ENCODE peak calls at places on chromosomes 1 and 21, in five cellular contexts. U, E, S, F and D are unnamed samples.
A peak's percentile ranks its signal among the peaks of the same experiment; 100 is the strongest.

GRCh38 chr1:207088161-207088560 is 499 bp upstream of the C4BPB start:
- DNase-seq in U (no peak), E (no peak), S (no peak), F (peak; percentile 70), D (no peak)

GRCh38 chr1:13702425-13703127 is 2.6 kb downstream of the PRDM2 start:
- DNase-seq in U (no peak), E (no peak), S (peak; percentile 81), F (no peak), D (no peak)

GRCh38 chr1:170318736-170319135 is 173.0 kb downstream of the NTMT2 start:
- DNase-seq in U (no peak), E (no peak), S (no peak), F (peak; percentile 53), D (no peak)

GRCh38 chr1:174165471-174166137 is 6.3 kb downstream of the RABGAP1L start:
- DNase-seq in U (no peak), E (no peak), S (peak; percentile 59), F (peak; percentile 13), D (no peak)

GRCh38 chr1:36560177-36560576 is 77.5 kb upstream of the CSF3R start:
- DNase-seq in U (no peak), E (no peak), S (no peak), F (no peak), D (no peak)

GRCh38 chr1:109732390-109732763 is 8.5 kb downstream of the GSTM3 start:
- DNase-seq in U (no peak), E (no peak), S (no peak), F (no peak), D (no peak)

GRCh38 chr1:240766831-240767230 is 154.9 kb upstream of the GREM2 start:
- DNase-seq in U (no peak), E (peak; percentile 60), S (no peak), F (peak; percentile 53), D (no peak)

GRCh38 chr21:16082038-16082816 is 352.4 kb downstream of the USP25 start:
- DNase-seq in U (no peak), E (peak; percentile 60), S (peak; percentile 43), F (no peak), D (no peak)

GRCh38 chr1:17729248-17729647 is 25.9 kb upstream of the ACTL8 start:
- DNase-seq in U (no peak), E (no peak), S (no peak), F (no peak), D (no peak)

GRCh38 chr1:219621047-219621786 is 8.3 kb upstream of the ZC3H11B start:
- DNase-seq in U (no peak), E (peak; percentile 29), S (no peak), F (no peak), D (no peak)
- H3K4me1 ChIP-seq in U (no peaks in the 10 kb centered on the region), E (no peaks in the 10 kb centered on the region), S (no peaks in the 10 kb centered on the region), F (no peaks in the 10 kb centered on the region), D (no peaks in the 10 kb centered on the region)

GRCh38 chr1:58152709-58153108 is 393.8 kb downstream of the OMA1 start:
- DNase-seq in U (no peak), E (no peak), S (no peak), F (no peak), D (no peak)
- H3K4me1 ChIP-seq in U (no peaks in the 10 kb centered on the region), E (no peaks in the 10 kb centered on the region), S (no peaks in the 10 kb centered on the region), F (no peaks in the 10 kb centered on the region), D (no peaks in the 10 kb centered on the region)

DNA sequence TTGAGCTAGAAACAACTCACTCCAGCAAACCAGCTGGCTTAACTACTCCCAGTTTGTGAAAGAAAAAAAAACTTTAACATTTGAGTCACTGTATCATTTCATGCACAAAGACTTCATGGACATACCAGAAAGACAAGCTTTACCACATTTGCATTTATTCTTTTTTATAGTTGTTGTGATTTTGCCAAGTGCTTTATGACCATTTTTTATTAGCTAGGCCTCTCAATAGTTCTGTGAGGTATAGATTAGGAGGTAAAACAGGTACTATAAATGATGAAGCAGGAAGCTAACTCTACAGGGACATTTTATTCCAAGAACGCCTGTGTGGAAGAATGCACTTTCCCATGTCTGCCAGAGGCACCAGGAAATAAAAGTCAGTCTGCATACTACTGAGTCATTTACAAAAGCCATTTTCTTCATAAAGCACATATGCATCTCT is 8.2 kb upstream of the DENND1B start:
- DNase-seq in U (no peak), E (peak; percentile 93), S (no peak), F (peak; percentile 73), D (no peak)
- H3K4me1 ChIP-seq in U (no peaks in the 10 kb centered on the region), E (peaks cover 53% of the 10 kb centered on the region), S (peaks cover 15% of the 10 kb centered on the region), F (no peaks in the 10 kb centered on the region), D (no peaks in the 10 kb centered on the region)

DNA sequence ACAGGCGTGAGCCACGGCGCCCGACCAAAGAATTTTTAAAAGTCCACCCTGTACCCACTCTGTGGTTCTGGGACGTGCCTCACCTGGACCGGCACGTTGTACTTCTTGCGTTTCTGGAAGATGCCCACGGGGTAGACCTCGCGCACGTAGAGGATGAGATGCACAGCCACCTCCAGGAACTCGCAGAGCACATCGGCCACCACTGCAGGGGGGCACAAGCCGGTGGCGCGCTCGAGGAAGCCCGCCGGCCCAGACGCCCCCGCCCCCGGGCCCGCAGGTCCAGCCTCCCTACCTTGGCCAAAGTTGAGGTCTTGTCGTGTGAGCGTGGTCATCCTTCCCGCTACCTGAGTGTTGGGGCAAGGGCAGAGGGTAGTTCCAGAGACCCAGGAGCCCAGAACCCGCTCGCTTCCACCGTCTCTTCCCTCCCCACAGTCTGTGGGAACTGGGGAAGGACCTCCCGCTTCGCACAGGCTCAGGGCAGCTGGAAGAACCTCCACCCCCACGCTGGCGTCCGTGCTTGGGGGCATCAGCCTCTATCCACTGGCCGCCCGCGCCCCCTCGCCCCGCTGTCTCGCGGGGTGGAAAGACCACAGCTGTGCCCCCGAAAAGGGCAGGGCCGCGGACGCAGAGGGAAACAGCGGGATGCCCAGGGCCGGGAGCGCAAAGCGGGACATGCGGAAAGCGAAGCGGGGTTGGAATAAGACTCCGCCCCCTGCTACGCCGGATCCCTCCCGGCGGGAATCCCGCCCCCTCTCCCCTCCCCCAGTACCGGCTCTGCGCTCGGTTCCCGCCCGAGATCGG is 478 bp downstream of the MAD2L2 start:
- DNase-seq in U (no peak), E (peak; percentile 6), S (peak; percentile 19), F (no peak), D (no peak)
- H3K4me1 ChIP-seq in U (no peaks in the 10 kb centered on the region), E (peaks cover 4% of the 10 kb centered on the region), S (peaks cover 27% of the 10 kb centered on the region), F (peaks cover 6% of the 10 kb centered on the region), D (no peaks in the 10 kb centered on the region)

GRCh38 chr1:23756676-23757075 is 13.4 kb downstream of the ELOA start:
- DNase-seq in U (no peak), E (peak; percentile 32), S (no peak), F (peak; percentile 57), D (no peak)
- H3K4me1 ChIP-seq in U (no peaks in the 10 kb centered on the region), E (no peaks in the 10 kb centered on the region), S (peaks cover 13% of the 10 kb centered on the region), F (peaks cover 8% of the 10 kb centered on the region), D (no peaks in the 10 kb centered on the region)

DNA sequence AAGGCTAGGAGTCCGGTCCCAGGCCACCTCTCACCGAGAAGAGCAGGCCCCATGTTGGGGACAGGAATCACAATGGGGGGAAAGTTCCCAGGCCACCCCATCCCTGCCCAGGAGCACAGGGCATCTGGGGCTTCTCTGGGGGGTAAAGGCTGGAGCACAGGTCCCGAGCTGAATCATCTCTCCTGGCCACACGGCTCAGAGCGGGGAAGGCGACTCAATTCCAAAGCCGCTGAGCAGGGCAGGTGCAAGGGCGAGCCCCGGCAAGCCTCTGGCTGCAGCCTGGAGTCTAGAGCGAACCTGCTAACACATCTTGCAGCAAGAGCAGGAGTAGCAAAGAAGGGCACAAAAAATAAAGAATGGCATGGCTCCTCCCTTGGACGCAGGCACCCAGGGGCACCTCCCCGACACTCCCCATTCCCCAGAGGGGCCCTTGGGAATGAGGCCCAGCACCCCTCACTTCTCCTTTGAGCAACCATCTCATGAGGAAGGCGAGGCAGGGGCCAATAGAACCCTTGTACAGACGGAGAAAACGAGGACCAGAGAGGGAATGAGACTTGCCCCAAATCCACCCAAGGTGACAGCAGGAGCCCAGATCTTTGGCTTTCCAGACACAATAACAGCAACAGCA is 20.6 kb upstream of the ALDH4A1 start:
- DNase-seq in U (no peak), E (peak; percentile 21), S (no peak), F (no peak), D (no peak)
- H3K4me1 ChIP-seq in U (no peaks in the 10 kb centered on the region), E (peaks cover 60% of the 10 kb centered on the region), S (peaks cover 17% of the 10 kb centered on the region), F (peaks cover 41% of the 10 kb centered on the region), D (peaks cover 25% of the 10 kb centered on the region)